ENCODE peak calls at places on chromosomes 4 and X, in six cellular contexts. S is bronchial epithelial cell, Z is uterus, H is AG09309, F is cardiac fibroblast, K is H9. D is an unnamed sample.

GRCh38 chr4:108900018-108900417 is 137.2 kb upstream of the ETNPPL start:
- DNase-seq in S (no peak), Z (no peak), H (no peak), F (no peak), K (peak; percentile 38), D (no peak)

GRCh38 chr4:87240341-87240740 is 19.9 kb upstream of the KLHL8 start:
- DNase-seq in S (peak; percentile 17), Z (no peak), H (no peak), F (no peak), K (no peak), D (no peak)

GRCh38 chr4:158681630-158682029 is 9.5 kb downstream of the ETFDH start:
- DNase-seq in S (no peak), Z (no peak), H (no peak), F (no peak), K (no peak), D (no peak)

GRCh38 chr4:110198472-110199419 is at the start of gene ELOVL6:
- DNase-seq in S (peak; percentile 44), Z (peak; percentile 55), H (peak; percentile 33), F (peak; percentile 85), K (peak; percentile 91), D (peak; percentile 78)

GRCh38 chrX:151974336-151975227 is at the start of gene GABRE:
- DNase-seq in S (no peak), Z (peak; percentile 65), H (no peak), F (peak; percentile 59), K (peak; percentile 44), D (peak; percentile 74)

GRCh38 chrX:132119821-132120220 is 8.0 kb downstream of the FRMD7 start:
- DNase-seq in S (no peak), Z (peak; percentile 58), H (no peak), F (no peak), K (no peak), D (no peak)

GRCh38 chr4:25927361-25928040 is 13.5 kb downstream of the SMIM20 start:
- DNase-seq in S (no peak), Z (no peak), H (no peak), F (no peak), K (no peak), D (no peak)

GRCh38 chr4:33063238-33063637 is 2343.1 kb downstream of the PCDH7 start:
- DNase-seq in S (peak; percentile 1), Z (no peak), H (peak; percentile 60), F (peak; percentile 83), K (no peak), D (no peak)

GRCh38 chrX:155819966-155820491 is 61.1 kb upstream of the VAMP7 start:
- DNase-seq in S (peak; percentile 95), Z (peak; percentile 43), H (peak; percentile 59), F (peak; percentile 88), K (peak; percentile 76), D (peak; percentile 69)

GRCh38 chrX:104565791-104566687 is at the start of gene IL1RAPL2:
- DNase-seq in S (peak; percentile 23), Z (no peak), H (no peak), F (peak; percentile 5), K (peak; percentile 75), D (peak; percentile 38)
- TF ChIP-seq CTCF in S (peak; percentile 77), Z (no peak), H (peak; percentile 44), F (peak; percentile 59), K (peak; percentile 72), D (peak; percentile 25)

DNA sequence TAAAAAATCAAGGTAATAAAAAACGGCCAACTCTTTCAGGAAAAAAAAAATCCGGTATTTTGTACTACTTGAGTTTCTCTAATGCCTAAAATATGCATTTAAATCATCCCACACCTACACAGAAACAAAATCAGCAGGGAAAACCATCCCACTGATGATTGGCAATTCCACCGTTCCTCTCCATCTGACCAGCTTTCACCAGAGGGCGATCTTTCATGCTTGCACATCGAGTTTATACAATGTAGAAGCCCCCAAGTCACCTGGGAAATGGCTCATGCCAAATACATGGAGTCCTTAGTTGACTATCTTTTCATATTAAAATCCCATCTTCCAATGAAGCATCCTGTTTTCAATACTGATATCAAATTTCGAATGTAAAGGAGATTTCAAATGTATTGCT is 69.2 kb downstream of the PTCHD1 start:
- DNase-seq in S (no peak), Z (no peak), H (no peak), F (no peak), K (no peak), D (no peak)
- TF ChIP-seq CTCF in S (peak; percentile 18), Z (no peak), H (no peak), F (peak; percentile 29), K (peak; percentile 75), D (no peak)

DNA sequence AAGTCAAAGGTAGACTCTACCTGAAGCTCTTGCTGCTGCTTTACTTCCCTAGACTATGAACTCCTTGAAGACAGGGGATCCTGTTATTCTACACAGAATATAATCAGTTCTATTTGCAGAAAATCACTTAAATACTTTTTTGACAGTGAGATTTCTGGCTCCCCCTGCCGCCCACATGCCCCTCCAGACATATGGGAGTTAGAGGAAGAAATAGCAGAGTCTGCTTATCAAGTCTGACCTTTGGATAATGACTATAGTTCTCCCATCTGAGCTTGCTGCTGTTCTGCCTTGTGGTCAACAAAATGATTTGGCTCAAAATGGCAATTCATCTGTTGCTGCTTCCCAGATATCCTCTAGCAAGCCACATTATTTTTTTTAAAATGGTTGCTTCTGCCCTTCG is 101.1 kb downstream of the ENOX2 start:
- DNase-seq in S (no peak), Z (no peak), H (no peak), F (peak; percentile 29), K (no peak), D (no peak)
- TF ChIP-seq CTCF in S (no peak), Z (no peak), H (no peak), F (no peak), K (peak; percentile 50), D (no peak)

GRCh38 chrX:54540289-54540688 is 10.3 kb downstream of the GNL3L start:
- DNase-seq in S (no peak), Z (peak; percentile 16), H (no peak), F (peak; percentile 60), K (no peak), D (no peak)
- TF ChIP-seq CTCF in S (no peak), Z (no peak), H (no peak), F (peak; percentile 11), K (peak; percentile 19), D (no peak)

GRCh38 chr4:168867128-168867527 is 142.9 kb downstream of the CBR4 start:
- DNase-seq in S (no peak), Z (no peak), H (no peak), F (no peak), K (no peak), D (no peak)
- TF ChIP-seq CTCF in S (no peak), Z (no peak), H (no peak), F (no peak), K (no peak), D (no peak)

GRCh38 chr4:147843162-147843561 is 111.3 kb downstream of the ARHGAP10 start:
- DNase-seq in S (peak; percentile 26), Z (no peak), H (no peak), F (no peak), K (peak; percentile 50), D (peak; percentile 45)
- TF ChIP-seq CTCF in S (peak; percentile 23), Z (no peak), H (no peak), F (peak; percentile 33), K (peak; percentile 60), D (no peak)

GRCh38 chr4:139301821-139302611 is at the start of gene NDUFC1:
- DNase-seq in S (peak; percentile 55), Z (peak; percentile 39), H (no peak), F (peak; percentile 47), K (peak; percentile 61), D (peak; percentile 76)
- TF ChIP-seq CTCF in S (peak; percentile 44), Z (no peak), H (peak; percentile 20), F (peak; percentile 26), K (no peak), D (no peak)

GRCh38 chrX:40267334-40268118 is 169.8 kb upstream of the BCOR start:
- DNase-seq in S (no peak), Z (no peak), H (no peak), F (no peak), K (no peak), D (no peak)
- TF ChIP-seq CTCF in S (no peak), Z (no peak), H (no peak), F (no peak), K (no peak), D (no peak)

GRCh38 chrX:49162620-49163019 is at the start of gene MAGIX:
- DNase-seq in S (no peak), Z (no peak), H (no peak), F (no peak), K (peak; percentile 40), D (no peak)

GRCh38 chrX:49160908-49161307 is 1.6 kb upstream of the MAGIX start:
- DNase-seq in S (no peak), Z (no peak), H (no peak), F (no peak), K (no peak), D (no peak)

GRCh38 chrX:49164589-49165360 is 2.2 kb downstream of the MAGIX start:
- DNase-seq in S (no peak), Z (no peak), H (no peak), F (no peak), K (no peak), D (no peak)

GRCh38 chrX:49165901-49166881 is 3.6 kb downstream of the MAGIX start:
- DNase-seq in S (peak; percentile 83), Z (peak; percentile 76), H (no peak), F (peak; percentile 74), K (peak; percentile 94), D (peak; percentile 86)

DNA sequence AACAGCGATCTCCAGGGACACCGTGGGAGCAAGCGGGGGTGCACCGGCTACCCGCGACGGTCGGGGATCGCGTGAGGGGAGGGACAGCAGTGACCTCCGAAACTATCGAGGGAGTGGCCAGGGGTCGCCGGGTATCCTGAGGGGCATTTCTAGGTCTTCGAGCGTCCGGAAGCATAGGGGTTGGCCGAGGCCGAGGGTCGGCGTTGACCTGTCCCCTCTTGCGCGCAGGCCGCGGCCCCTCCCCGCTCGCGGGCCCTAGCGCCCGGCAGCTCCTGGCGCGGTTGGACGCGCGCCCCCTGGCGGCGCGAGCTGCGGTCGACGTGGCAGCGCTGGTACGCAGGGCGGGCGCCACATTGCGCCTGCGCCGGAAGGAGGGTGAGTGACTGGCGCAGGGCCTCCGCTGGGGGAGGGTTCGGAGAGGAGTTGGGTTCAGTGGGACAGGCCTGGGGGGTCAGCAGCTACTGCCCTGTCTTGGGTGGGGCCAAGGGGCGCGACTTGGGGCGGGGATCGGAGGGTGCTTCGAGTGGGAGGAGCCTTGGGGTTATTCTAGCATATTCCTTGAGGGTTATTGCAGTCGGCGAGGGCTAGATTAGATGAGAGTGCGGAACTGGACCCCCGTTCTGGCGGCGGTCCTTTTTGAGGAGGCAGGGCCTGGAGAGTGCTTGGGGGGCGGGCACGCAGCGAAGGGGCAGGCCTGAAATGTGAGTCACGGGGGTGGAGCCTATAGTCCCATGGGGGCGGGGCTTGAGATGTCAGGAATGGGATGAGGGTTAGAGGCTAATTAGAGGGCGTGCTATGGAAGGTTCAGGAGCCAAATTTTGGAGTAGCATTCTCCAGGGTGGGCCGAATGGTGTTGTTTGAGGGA is 1.2 kb downstream of the MAGIX start:
- DNase-seq in S (peak; percentile 57), Z (peak; percentile 89), H (no peak), F (peak; percentile 86), K (peak; percentile 89), D (peak; percentile 92)
- TF ChIP-seq CTCF in S (peak; percentile 57), Z (peak; percentile 94), H (peak; percentile 26), F (peak; percentile 4), K (peak; percentile 70), D (peak; percentile 65)

D was measured in colonic mucosa.